ENCODE peak calls at places on chromosomes 12 and 14, in four cellular contexts. P, Y, G and I are unnamed samples.

GRCh38 chr12:57810450-57810849 is 8.1 kb downstream of the AVIL start:
- DNase-seq in P (no peak), Y (no peak), G (no peak), I (no peak)

GRCh38 chr12:6647083-6647604 is at the start of gene ACRBP:
- DNase-seq in P (no peak), Y (peak; percentile 72), G (peak; percentile 22), I (peak; percentile 78)

GRCh38 chr12:6212086-6212485 is 11.9 kb downstream of the CD9 start:
- DNase-seq in P (no peak), Y (no peak), G (no peak), I (no peak)

GRCh38 chr12:55194382-55194781 is 26.4 kb upstream of the OR10A7 start:
- DNase-seq in P (no peak), Y (no peak), G (no peak), I (no peak)

GRCh38 chr12:53413485-53414215 is 10.0 kb upstream of the AMHR2 start:
- DNase-seq in P (no peak), Y (no peak), G (no peak), I (no peak)

GRCh38 chr14:86779416-86779815 is 1213.6 kb downstream of the GALC start:
- DNase-seq in P (no peak), Y (no peak), G (no peak), I (no peak)

GRCh38 chr12:111344254-111344875 is 24.5 kb downstream of the PHETA1 start:
- DNase-seq in P (no peak), Y (no peak), G (no peak), I (no peak)

GRCh38 chr12:54603173-54603814 is 14.8 kb upstream of the PPP1R1A start:
- DNase-seq in P (peak; percentile 87), Y (peak; percentile 60), G (peak; percentile 26), I (peak; percentile 84)

GRCh38 chr14:59254146-59254910 is 65.9 kb downstream of the DAAM1 start:
- DNase-seq in P (no peak), Y (peak; percentile 58), G (no peak), I (peak; percentile 77)

GRCh38 chr12:3662516-3662915 is 90.4 kb downstream of the CRACR2A start:
- DNase-seq in P (no peak), Y (no peak), G (no peak), I (no peak)

GRCh38 chr12:116055895-116056607 is 221.4 kb downstream of the MED13L start:
- DNase-seq in P (no peak), Y (no peak), G (no peak), I (no peak)